ENCODE peak calls at places on chromosomes 2 and 18, in four cellular contexts. T is psoas muscle, Q is CD14-positive monocyte, P is WTC11. H is an unnamed sample.

GRCh38 chr2:24885221-24886113 is 34.6 kb downstream of the ADCY3 start:
- DNase-seq in T (no peak), Q (peak), P (no peak), H (peak)

GRCh38 chr2:176129013-176129796 is at the start of gene HOXD8:
- DNase-seq in Q (no peak), T (peak), P (peak), H (no peak)

GRCh38 chr2:118705032-118705431 is 142.4 kb downstream of the EN1 start:
- DNase-seq in P (no peak), T (no peak), Q (no peak), H (no peak)

GRCh38 chr2:26556309-26557243 is 78.7 kb upstream of the OTOF start:
- DNase-seq in P (no peak), T (peak), Q (peak), H (no peak)

GRCh38 chr2:64807417-64807816 is 153.7 kb upstream of the SERTAD2 start:
- DNase-seq in Q (peak), T (no peak), P (no peak), H (peak)

GRCh38 chr2:146246734-146247523 is 1597.9 kb upstream of the ACVR2A start:
- DNase-seq in T (no peak), P (no peak), Q (no peak), H (no peak)

GRCh38 chr2:164954954-164955701 is at the start of gene SLC38A11:
- DNase-seq in P (peak), T (peak), Q (no peak), H (no peak)

GRCh38 chr18:48949051-48949605 is 1.6 kb downstream of the SMAD7 start:
- DNase-seq in Q (no peak), T (peak), P (no peak), H (no peak)

GRCh38 chr2:6877402-6878305 is at the start of gene RSAD2:
- DNase-seq in T (no peak), Q (no peak), P (no peak), H (peak)

GRCh38 chr2:223108376-223109100 is 56.5 kb downstream of the KCNE4 start:
- DNase-seq in Q (no peak), P (no peak), T (no peak), H (peak)

GRCh38 chr2:176662771-176663170 is 393.5 kb downstream of the MTX2 start:
- DNase-seq in T (no peak), P (no peak), Q (no peak), H (no peak)

GRCh38 chr2:27954771-27955384 is 64.3 kb downstream of the BABAM2 start:
- DNase-seq in Q (peak), P (no peak), T (peak), H (peak)

GRCh38 chr2:160194946-160195345 is 5.1 kb downstream of the ITGB6 start:
- DNase-seq in Q (no peak), P (no peak), T (no peak), H (no peak)

GRCh38 chr2:147879846-147880245 is 35.0 kb downstream of the ACVR2A start:
- DNase-seq in Q (no peak), P (no peak), T (no peak), H (no peak)

GRCh38 chr2:29628882-29629281 is 292.5 kb downstream of the ALK start:
- DNase-seq in Q (no peak), P (no peak), T (no peak), H (no peak)

GRCh38 chr2:231717281-231718180 is 9.2 kb downstream of the PTMA start:
- DNase-seq in P (peak), Q (no peak), T (peak), H (peak)

GRCh38 chr2:120052597-120052996 is 39.7 kb downstream of the EPB41L5 start:
- DNase-seq in T (no peak), Q (no peak), P (no peak), H (no peak)

GRCh38 chr2:182509231-182509630 is 82.4 kb upstream of the PDE1A start:
- DNase-seq in T (no peak), Q (no peak), P (no peak), H (no peak)

GRCh38 chr2:40450066-40450841 is 1.6 kb downstream of the SLC8A1 start:
- DNase-seq in T (no peak), Q (no peak), P (no peak), H (peak)

GRCh38 chr2:112031916-112032582 is 23.0 kb upstream of the TMEM87B start:
- DNase-seq in Q (peak), T (no peak), P (no peak), H (peak)

GRCh38 chr2:217371681-217372297 is 511.9 kb upstream of the TNP1 start:
- DNase-seq in Q (no peak), T (no peak), P (no peak), H (no peak)

GRCh38 chr2:226673314-226673723 is 126.3 kb downstream of the IRS1 start:
- DNase-seq in T (peak), Q (no peak), P (no peak), H (peak)

GRCh38 chr18:63155169-63155852 is 164.3 kb downstream of the BCL2 start:
- DNase-seq in P (peak), Q (peak), T (peak), H (no peak)

GRCh38 chr2:199850718-199851498 is at the start of gene FTCDNL1:
- DNase-seq in P (peak), T (peak), Q (peak), H (peak)

GRCh38 chr2:61671561-61672315 is 133.6 kb upstream of the XPO1 start:
- DNase-seq in Q (no peak), P (no peak), T (no peak), H (no peak)

GRCh38 chr18:79583984-79584401 is 95.6 kb upstream of the CTDP1 start:
- DNase-seq in Q (no peak), P (no peak), T (peak), H (peak)

GRCh38 chr2:146927080-146927714 is 917.6 kb upstream of the ACVR2A start:
- DNase-seq in T (peak), P (peak), Q (no peak), H (peak)

GRCh38 chr2:206084468-206084869 is 1.5 kb downstream of the INO80D start:
- DNase-seq in T (peak), Q (no peak), P (peak), H (peak)

GRCh38 chr2:161165266-161165665 is 5.0 kb downstream of the TANK start:
- DNase-seq in P (no peak), Q (no peak), T (no peak), H (no peak)

GRCh38 chr2:236166157-236166780 is 1.9 kb downstream of the GBX2 start:
- DNase-seq in P (peak), Q (no peak), T (no peak), H (no peak)

GRCh38 chr2:10057231-10058107 is 14.1 kb downstream of the KLF11 start:
- DNase-seq in Q (no peak), P (peak), T (peak), H (peak)

GRCh38 chr2:68946117-68946516 is 6.6 kb downstream of the GKN2 start:
- DNase-seq in T (no peak), Q (no peak), P (no peak), H (peak)

GRCh38 chr2:104406273-104406726 is 447.6 kb upstream of the POU3F3 start:
- DNase-seq in Q (no peak), P (no peak), T (no peak), H (no peak)

GRCh38 chr18:25831226-25831828 is 259.1 kb downstream of the SS18 start:
- DNase-seq in P (no peak), T (no peak), Q (no peak), H (no peak)

GRCh38 chr2:166516712-166517303 is 22.8 kb upstream of the SCN7A start:
- DNase-seq in Q (no peak), P (peak), T (no peak), H (no peak)

H was measured in MV-4-11.